ENCODE peak calls at places on chromosomes 3 and 15, in nine cellular contexts. A, B, W, O, Y, S, H, C and R are unnamed samples.

GRCh38 chr3:106251160-106251892 is 382.5 kb upstream of the CBLB start:
- DNase-seq in Y (no peak), H (no peak), A (no peak), C (no peak), O (no peak), B (no peak), W (no peak), S (no peak), R (no peak)

GRCh38 chr3:123547881-123548534 is 36.8 kb downstream of the HACD2 start:
- DNase-seq in H (no peak), W (no peak), B (no peak), S (no peak), C (no peak), A (peak; percentile 65), O (no peak), Y (no peak), R (no peak)

GRCh38 chr3:143794793-143795462 is 53.3 kb downstream of the SLC9A9 start:
- DNase-seq in W (no peak), Y (no peak), A (no peak), C (no peak), O (no peak), H (no peak), B (no peak), S (no peak), R (no peak)

GRCh38 chr3:34020761-34021635 is 222.6 kb downstream of the PDCD6IP start:
- DNase-seq in Y (no peak), C (peak; percentile 33), A (no peak), B (no peak), S (no peak), W (no peak), O (no peak), H (no peak), R (no peak)

GRCh38 chr15:77060560-77060959 is 10.3 kb downstream of the TSPAN3 start:
- DNase-seq in C (no peak), S (no peak), Y (no peak), A (no peak), W (peak; percentile 63), B (no peak), H (no peak), O (peak; percentile 66), R (no peak)

GRCh38 chr15:28963711-28964081 is 77.9 kb downstream of the APBA2 start:
- DNase-seq in W (no peak), B (no peak), O (no peak), H (no peak), A (no peak), S (no peak), C (no peak), Y (no peak), R (no peak)

GRCh38 chr3:72181231-72181630 is 396.3 kb upstream of the PROK2 start:
- DNase-seq in C (no peak), B (no peak), Y (no peak), A (no peak), O (no peak), W (no peak), H (no peak), S (no peak), R (no peak)

GRCh38 chr3:43526956-43527355 is 94.9 kb downstream of the ANO10 start:
- DNase-seq in W (no peak), O (no peak), A (no peak), H (no peak), C (no peak), B (no peak), Y (no peak), S (no peak), R (no peak)

GRCh38 chr3:134666885-134667284 is 16.1 kb upstream of the KY start:
- DNase-seq in O (no peak), C (no peak), Y (no peak), W (no peak), A (no peak), H (no peak), B (no peak), S (no peak), R (no peak)

GRCh38 chr3:181615666-181616065 is 96.1 kb upstream of the SOX2 start:
- DNase-seq in O (no peak), B (no peak), C (no peak), A (no peak), H (no peak), Y (no peak), S (no peak), W (no peak), R (no peak)

GRCh38 chr3:143581972-143582722 is 266.1 kb downstream of the SLC9A9 start:
- DNase-seq in W (no peak), Y (no peak), A (no peak), S (no peak), H (no peak), C (no peak), O (no peak), B (no peak), R (no peak)

GRCh38 chr15:65208656-65209055 is 2.6 kb downstream of the CILP start:
- DNase-seq in A (no peak), Y (no peak), O (no peak), W (no peak), H (no peak), S (no peak), B (no peak), C (no peak), R (no peak)

DNA sequence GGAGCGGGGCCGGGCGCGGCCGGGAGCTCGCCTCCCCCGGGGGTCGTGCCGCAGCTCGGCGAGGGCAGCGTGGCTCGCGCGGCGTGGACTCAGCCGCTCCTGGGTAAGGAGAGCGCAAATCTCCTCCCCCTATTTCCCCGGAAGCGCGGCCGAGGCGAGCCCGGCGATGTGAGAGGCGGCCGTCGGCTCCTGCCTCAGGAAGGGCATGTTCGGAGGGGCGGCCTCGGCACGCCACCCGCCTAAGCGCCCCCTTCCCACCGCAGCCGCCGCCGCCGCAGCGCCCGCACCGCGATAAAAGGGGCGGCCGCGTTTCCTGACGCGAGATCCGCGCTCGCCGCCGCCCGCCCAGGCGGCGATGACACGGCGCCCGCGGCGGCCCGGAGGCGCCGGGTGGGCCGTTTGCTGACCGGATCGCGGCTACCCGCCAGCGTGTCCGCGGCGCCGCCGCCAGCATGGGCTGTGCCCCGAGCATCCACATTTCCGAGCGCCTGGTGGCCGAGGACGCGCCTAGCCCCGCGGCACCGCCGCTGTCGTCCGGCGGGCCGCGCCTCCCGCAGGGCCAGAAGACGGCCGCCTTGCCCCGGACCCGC is at the start of gene PDE8A:
- DNase-seq in A (no peak), H (peak; percentile 15), W (no peak), O (no peak), C (no peak), Y (no peak), B (peak; percentile 61), S (peak; percentile 58), R (no peak)
- TF ChIP-seq CTCF in A (peak; percentile 7), H (no peak), W (no peak), O (no peak), C (no peak), Y (no peak), B (no peak), S (peak; percentile 33), R (no peak)

GRCh38 chr3:176759815-176760506 is 437.3 kb downstream of the TBL1XR1 start:
- DNase-seq in B (no peak), W (no peak), Y (no peak), O (no peak), H (no peak), A (no peak), C (no peak), S (no peak), R (no peak)
- TF ChIP-seq CTCF in B (no peak), W (no peak), Y (no peak), O (no peak), H (no peak), A (no peak), C (no peak), S (no peak), R (no peak)

DNA sequence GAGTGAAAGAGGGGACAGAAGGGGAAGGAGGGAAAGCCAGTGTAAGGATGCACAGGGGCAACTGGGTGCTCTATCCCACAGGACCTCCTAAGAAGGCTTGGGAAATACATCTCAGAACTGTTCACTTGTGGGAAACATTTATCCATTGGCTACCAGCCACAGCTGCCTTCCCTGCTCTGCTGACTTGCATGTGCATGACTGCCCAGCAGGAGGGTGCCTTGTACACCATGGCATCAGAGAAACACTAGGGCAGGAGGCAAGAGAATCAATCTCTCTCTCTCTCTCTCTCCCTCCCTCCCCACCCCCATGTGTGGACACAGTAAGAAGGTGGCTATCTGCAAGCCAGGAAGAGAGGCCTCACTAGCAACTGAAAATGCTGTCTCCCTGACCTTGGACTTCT is 62.9 kb upstream of the ZBTB38 start:
- DNase-seq in B (no peak), A (no peak), H (no peak), C (no peak), O (no peak), Y (no peak), W (peak; percentile 70), S (no peak), R (no peak)
- TF ChIP-seq CTCF in B (no peak), A (no peak), H (no peak), C (peak; percentile 23), O (no peak), Y (peak; percentile 26), W (peak; percentile 42), S (no peak), R (no peak)

DNA sequence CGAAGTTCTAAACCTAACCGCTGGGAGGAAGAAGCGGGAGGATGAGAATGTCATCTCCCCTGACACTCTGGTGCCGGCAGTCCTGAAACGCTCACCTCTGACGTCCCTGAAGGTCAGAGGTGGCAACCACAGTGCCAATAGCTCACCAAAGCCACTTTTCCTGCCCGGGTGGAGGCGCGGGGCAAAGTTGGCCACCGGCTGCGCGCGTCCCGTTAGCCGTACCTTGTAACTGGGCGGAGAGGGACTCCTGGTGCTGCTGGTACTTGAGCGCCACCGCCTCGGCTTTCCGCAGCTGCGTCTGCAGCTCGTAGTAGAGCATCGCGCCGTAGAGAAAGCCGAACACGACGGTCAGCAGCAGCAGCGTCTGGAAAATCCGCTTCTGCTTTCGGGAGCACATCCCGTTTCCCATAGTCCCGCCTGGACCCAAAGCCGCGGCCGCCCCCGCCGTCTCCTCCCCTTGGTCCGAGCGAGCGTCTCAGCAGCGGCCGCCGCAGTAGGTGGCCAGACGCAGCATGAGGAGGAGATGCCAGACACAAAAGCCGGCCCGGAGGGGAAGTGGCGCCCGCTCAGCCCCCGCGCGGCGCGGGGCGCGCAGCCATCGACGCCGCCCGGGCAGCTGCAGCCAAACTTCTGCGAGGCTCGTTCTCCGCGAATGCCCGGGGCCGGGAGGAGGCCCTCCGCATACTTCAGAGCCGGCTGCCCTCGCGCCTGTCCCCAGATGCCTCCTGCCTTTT is 680 bp downstream of the GOLIM4 start:
- DNase-seq in H (peak; percentile 35), S (peak; percentile 64), A (peak; percentile 46), W (peak; percentile 78), Y (peak; percentile 48), C (no peak), O (peak; percentile 48), B (peak; percentile 63), R (peak; percentile 86)
- TF ChIP-seq CTCF in H (no peak), S (peak; percentile 60), A (peak; percentile 38), W (peak; percentile 40), Y (no peak), C (no peak), O (peak; percentile 2), B (peak; percentile 15), R (peak; percentile 23)

DNA sequence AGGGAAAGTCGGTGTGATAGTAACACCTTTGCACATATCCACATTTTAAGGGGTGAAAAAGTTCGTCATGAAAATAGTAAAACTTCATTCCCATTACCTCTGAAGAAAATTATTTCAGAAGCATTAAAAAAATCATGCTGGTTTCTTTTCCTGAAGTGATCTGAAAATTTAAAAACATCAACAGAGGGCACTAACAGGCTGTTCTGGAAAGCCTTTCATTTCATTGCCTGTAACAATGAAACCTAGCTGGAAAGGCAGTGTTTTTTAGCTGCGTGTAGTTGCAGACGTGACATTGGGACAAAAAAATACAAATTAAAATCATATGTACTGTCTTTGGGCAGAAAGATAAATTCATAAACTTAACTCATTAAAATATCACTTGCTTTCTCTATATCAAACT is 993.8 kb downstream of the GBE1 start:
- DNase-seq in C (no peak), B (no peak), Y (no peak), W (no peak), H (no peak), A (no peak), S (no peak), O (no peak), R (no peak)
- TF ChIP-seq CTCF in C (no peak), B (no peak), Y (no peak), W (no peak), H (no peak), A (no peak), S (no peak), O (no peak), R (no peak)